ENCODE peak calls at places on chromosome 22, in seven cellular contexts. Y is HepG2, K is K562, X is GM12878, B is SK-N-SH, N is GM12891, G is H1. Z is an unnamed sample.

GRCh38 chr22:36977401-36977861 is 41.8 kb downstream of the TST start:
- DNase-seq in Y (peak), K (peak), X (peak), B (peak), N (peak), G (peak), Z (peak)

GRCh38 chr22:43346521-43346929 is 3.4 kb upstream of the SCUBE1 start:
- DNase-seq in Y (peak), K (peak), X (no peak), B (peak), N (peak), G (peak), Z (peak)

GRCh38 chr22:36294293-36294620 is 41.3 kb downstream of the APOL1 start:
- DNase-seq in Y (no peak), K (no peak), X (no peak), B (no peak), N (no peak), G (no peak), Z (no peak)

GRCh38 chr22:19849800-19850481 is 4.7 kb downstream of the GNB1L start:
- DNase-seq in Y (no peak), K (no peak), X (no peak), B (no peak), N (no peak), G (no peak), Z (no peak)

GRCh38 chr22:27892811-27893210 is 26.2 kb downstream of the PITPNB start:
- DNase-seq in Y (peak), K (no peak), X (no peak), B (no peak), N (no peak), G (no peak), Z (no peak)

GRCh38 chr22:33013051-33013450 is 45.1 kb downstream of the SYN3 start:
- DNase-seq in Y (peak), K (no peak), X (no peak), B (no peak), N (no peak), G (no peak), Z (no peak)

GRCh38 chr22:50261615-50262459 is at the start of gene MAPK12:
- DNase-seq in Y (no peak), K (peak), X (no peak), B (peak), N (peak), G (peak), Z (peak)

GRCh38 chr22:19265779-19266178 is 25.7 kb downstream of the CLTCL1 start:
- DNase-seq in Y (no peak), K (no peak), X (no peak), B (no peak), N (no peak), G (no peak), Z (no peak)

GRCh38 chr22:45290410-45290936 is 5.7 kb downstream of the UPK3A start:
- DNase-seq in Y (no peak), K (no peak), X (no peak), B (no peak), N (no peak), G (no peak), Z (no peak)

GRCh38 chr22:19855504-19856409 is 1.1 kb upstream of the GNB1L start:
- DNase-seq in Y (peak), K (peak), X (peak), B (peak), N (no peak), G (no peak), Z (no peak)

GRCh38 chr22:36012332-36012731 is 16.3 kb downstream of the RBFOX2 start:
- DNase-seq in Y (no peak), K (no peak), X (no peak), B (no peak), N (no peak), G (no peak), Z (no peak)

GRCh38 chr22:32044913-32045312 is 1.9 kb downstream of the SLC5A1 start:
- DNase-seq in Y (no peak), K (no peak), X (no peak), B (peak), N (no peak), G (no peak), Z (no peak)

GRCh38 chr22:48756146-48757111 is 1071.2 kb downstream of the BRD1 start:
- DNase-seq in Y (no peak), K (no peak), X (no peak), B (no peak), N (no peak), G (no peak), Z (no peak)

GRCh38 chr22:48760481-48761238 is 1067.0 kb downstream of the BRD1 start:
- DNase-seq in Y (no peak), K (no peak), X (no peak), B (no peak), N (no peak), G (no peak), Z (no peak)

GRCh38 chr22:48757581-48757980 is 1070.1 kb downstream of the BRD1 start:
- DNase-seq in Y (no peak), K (no peak), X (no peak), B (no peak), N (no peak), G (peak), Z (no peak)

GRCh38 chr22:48758905-48759875 is 1068.5 kb downstream of the BRD1 start:
- DNase-seq in Y (no peak), K (no peak), X (no peak), B (no peak), N (no peak), G (no peak), Z (no peak)

GRCh38 chr22:48758021-48758561 is 1069.6 kb downstream of the BRD1 start:
- DNase-seq in Y (no peak), K (no peak), X (no peak), B (no peak), N (no peak), G (no peak), Z (no peak)
- TF ChIP-seq TAF1 in Y (no peak), K (no peak), X (no peak), B (no peak), N (no peak), G (no peak), Z (no peak)

GRCh38 chr22:38416621-38417251 is 38.3 kb downstream of the KCNJ4 start:
- DNase-seq in Y (no peak), K (no peak), X (no peak), B (no peak), N (no peak), G (no peak), Z (no peak)
- TF ChIP-seq POLR2AphosphoS5 in Y (no peak), K (no peak), X (no peak), B (no peak), N (no peak), G (no peak), Z (no peak)

GRCh38 chr22:22750335-22751042 is 106.1 kb downstream of the GGTLC2 start:
- DNase-seq in Y (no peak), K (no peak), X (no peak), B (no peak), N (no peak), G (no peak), Z (no peak)
- TF ChIP-seq TAF1 in Y (no peak), K (no peak), X (no peak), B (no peak), N (no peak), G (no peak), Z (no peak)

GRCh38 chr22:23281406-23282088 is 101.2 kb downstream of the BCR start:
- DNase-seq in Y (peak), K (peak), X (peak), B (peak), N (peak), G (peak), Z (peak)
- TF ChIP-seq POLR2AphosphoS5 in Y (no peak), K (no peak), X (no peak), B (no peak), N (no peak), G (no peak), Z (no peak)

Z was measured in GM12892.